ENCODE peak calls at places on chromosomes 2 and 18, in five cellular contexts. A is stimulated activated CD4-positive, alpha-beta T cell treated with anti-CD3 and anti-CD28 coated beads, Interleukin-1b, Interleukin-23, amount 100 ng/mL, for 1 hour; J is caudate nucleus; V is WTC11; K is smooth muscle cell of the brain vasculature. X is an unnamed sample.

GRCh38 chr2:64367444-64367843 is 86.5 kb upstream of the LGALSL start:
- DNase-seq in A (no peak), J (no peak), V (no peak), K (no peak), X (no peak)

GRCh38 chr18:72692086-72692485 is 147.9 kb upstream of the CBLN2 start:
- DNase-seq in A (no peak), J (no peak), V (peak; percentile 70), K (no peak), X (no peak)

GRCh38 chr2:188443207-188443606 is 151.5 kb downstream of the GULP1 start:
- DNase-seq in A (no peak), J (no peak), V (no peak), K (peak; percentile 74), X (no peak)

GRCh38 chr2:121236650-121237049 is 48.4 kb downstream of the TFCP2L1 start:
- DNase-seq in A (no peak), J (no peak), V (no peak), K (no peak), X (no peak)

GRCh38 chr2:207729465-207729998 is 18.1 kb downstream of the CCNYL1 start:
- DNase-seq in A (no peak), J (no peak), V (no peak), K (no peak), X (no peak)

GRCh38 chr2:183607995-183608394 is 483.8 kb downstream of the NUP35 start:
- DNase-seq in A (no peak), J (no peak), V (no peak), K (no peak), X (no peak)

GRCh38 chr2:69997296-69998184 is 36.1 kb upstream of the ASPRV1 start:
- DNase-seq in A (no peak), J (no peak), V (no peak), K (no peak), X (no peak)

GRCh38 chr2:123566291-123566946 is 458.7 kb upstream of the CNTNAP5 start:
- DNase-seq in A (no peak), J (no peak), V (peak; percentile 11), K (no peak), X (no peak)

GRCh38 chr2:144801766-144802165 is 281.8 kb upstream of the ZEB2 start:
- DNase-seq in A (no peak), J (no peak), V (no peak), K (peak; percentile 6), X (no peak)

GRCh38 chr2:47218899-47219525 is 63.9 kb upstream of the STPG4 start:
- DNase-seq in A (no peak), J (no peak), V (no peak), K (no peak), X (no peak)

GRCh38 chr2:239303711-239304532 is 96.9 kb downstream of the HDAC4 start:
- DNase-seq in A (no peak), J (no peak), V (no peak), K (no peak), X (no peak)

GRCh38 chr18:50297621-50298442 is 10.3 kb upstream of the CXXC1 start:
- DNase-seq in A (no peak), J (no peak), V (peak; percentile 80), K (no peak), X (peak; percentile 88)

GRCh38 chr18:13221821-13222220 is 3.3 kb downstream of the LDLRAD4 start:
- DNase-seq in A (no peak), J (no peak), V (no peak), K (no peak), X (no peak)

GRCh38 chr2:96427917-96428316 is 77.2 kb downstream of the NEURL3 start:
- DNase-seq in A (no peak), J (no peak), V (no peak), K (no peak), X (no peak)

X was measured in retina.